ENCODE peak calls at places on chromosomes 11 and 22, in five cellular contexts. M, F, X, G and N are unnamed samples.

GRCh38 chr11:61645179-61645868 is 34.9 kb upstream of the DAGLA start:
- DNase-seq in M (no peak), X (no peak), F (no peak), G (no peak), N (no peak)

GRCh38 chr11:46200537-46201281 is 76.8 kb upstream of the CREB3L1 start:
- DNase-seq in X (no peak), F (no peak), G (no peak), M (no peak), N (no peak)

GRCh38 chr11:96001037-96001436 is 77.1 kb upstream of the MTMR2 start:
- DNase-seq in X (no peak), M (no peak), G (peak; percentile 22), F (no peak), N (no peak)

GRCh38 chr11:69750875-69751597 is 24.1 kb downstream of the FGF4 start:
- DNase-seq in F (no peak), M (no peak), G (no peak), X (no peak), N (no peak)

GRCh38 chr22:29300807-29301601 is 5.4 kb upstream of the GAS2L1 start:
- DNase-seq in X (no peak), F (no peak), G (peak; percentile 8), M (no peak), N (no peak)

GRCh38 chr11:117705866-117706265 is 91.2 kb downstream of the DSCAML1 start:
- DNase-seq in F (no peak), X (no peak), G (no peak), M (no peak), N (no peak)

GRCh38 chr11:23192256-23192655 is 332.0 kb upstream of the CCDC179 start:
- DNase-seq in G (no peak), X (no peak), F (no peak), M (no peak), N (no peak)

GRCh38 chr11:132402056-132402684 is 1031.8 kb downstream of the NTM start:
- DNase-seq in F (no peak), X (peak; percentile 64), G (no peak), M (peak; percentile 38), N (no peak)

GRCh38 chr11:7573558-7574296 is 59.9 kb downstream of the PPFIBP2 start:
- DNase-seq in M (peak; percentile 49), F (no peak), G (no peak), X (no peak), N (no peak)

GRCh38 chr11:104122008-104122635 is 41.8 kb downstream of the PDGFD start:
- DNase-seq in G (no peak), X (no peak), M (no peak), F (no peak), N (no peak)

GRCh38 chr22:23124611-23125511 is 16.9 kb downstream of the RSPH14 start:
- DNase-seq in G (no peak), M (no peak), F (no peak), X (no peak), N (no peak)

GRCh38 chr11:75779960-75780359 is 11.4 kb downstream of the DGAT2 start:
- DNase-seq in M (no peak), G (no peak), F (no peak), X (no peak), N (no peak)

GRCh38 chr22:28207281-28208030 is 288.4 kb upstream of the PITPNB start:
- DNase-seq in X (no peak), G (no peak), F (peak; percentile 45), M (no peak), N (no peak)

GRCh38 chr22:25403752-25404471 is 160.6 kb upstream of the GRK3 start:
- DNase-seq in G (no peak), F (peak; percentile 31), M (no peak), X (peak; percentile 59), N (no peak)

GRCh38 chr22:47570300-47570685 is 807.8 kb downstream of the TBC1D22A start:
- DNase-seq in G (no peak), X (no peak), F (no peak), M (no peak), N (no peak)

GRCh38 chr11:34570584-34570983 is 50.3 kb upstream of the EHF start:
- DNase-seq in X (no peak), F (no peak), G (no peak), M (no peak), N (no peak)

GRCh38 chr11:73760066-73760679 is 701 bp downstream of the RAB6A start:
- DNase-seq in X (peak; percentile 45), M (peak; percentile 57), G (peak; percentile 47), F (no peak), N (no peak)

GRCh38 chr22:31639640-31640039 is 22.4 kb downstream of the PISD start:
- DNase-seq in M (no peak), F (no peak), G (no peak), X (no peak), N (no peak)

GRCh38 chr11:5938603-5938965 is 3.5 kb upstream of the OR56A3 start:
- DNase-seq in X (no peak), F (no peak), G (no peak), M (no peak), N (no peak)

GRCh38 chr22:25066861-25067435 is 114.4 kb downstream of the KIAA1671 start:
- DNase-seq in F (no peak), X (no peak), M (no peak), G (no peak), N (no peak)

GRCh38 chr11:47716692-47717091 is 1.5 kb upstream of the AGBL2 start:
- DNase-seq in X (no peak), G (no peak), F (no peak), M (no peak), N (no peak)

GRCh38 chr11:115869780-115870431 is 365.7 kb upstream of the CADM1 start:
- DNase-seq in X (peak; percentile 58), G (no peak), M (peak; percentile 35), F (no peak), N (peak; percentile 59)

GRCh38 chr11:9516113-9516512 is 55.3 kb downstream of the ZNF143 start:
- DNase-seq in M (no peak), X (no peak), F (no peak), G (no peak), N (no peak)

GRCh38 chr11:2555376-2555775 is 110.6 kb downstream of the KCNQ1 start:
- DNase-seq in G (no peak), M (peak; percentile 2), X (no peak), F (no peak), N (peak; percentile 17)

GRCh38 chr22:27669798-27670599 is 131.6 kb downstream of the MN1 start:
- DNase-seq in X (no peak), G (no peak), M (no peak), F (no peak), N (peak; percentile 77)

GRCh38 chr11:92397356-92397755 is 172.7 kb downstream of the FAT3 start:
- DNase-seq in G (no peak), F (no peak), M (no peak), X (no peak), N (no peak)

GRCh38 chr11:92401507-92401906 is 176.9 kb downstream of the FAT3 start:
- DNase-seq in G (no peak), M (no peak), F (no peak), X (no peak), N (no peak)

GRCh38 chr11:92396133-92396532 is 171.5 kb downstream of the FAT3 start:
- DNase-seq in M (no peak), G (no peak), X (no peak), F (no peak), N (no peak)

GRCh38 chr11:92399702-92400101 is 175.1 kb downstream of the FAT3 start:
- DNase-seq in F (no peak), M (no peak), G (no peak), X (no peak), N (no peak)
- TF ChIP-seq CTCF in F (no peak), M (no peak), G (no peak), X (no peak), N (no peak)

GRCh38 chr22:38719196-38719595 is 13.5 kb downstream of the GTPBP1 start:
- DNase-seq in G (no peak), M (no peak), X (no peak), F (no peak), N (no peak)

GRCh38 chr22:38716827-38717226 is 11.1 kb downstream of the GTPBP1 start:
- DNase-seq in M (no peak), F (no peak), X (no peak), G (no peak), N (no peak)

GRCh38 chr22:38720350-38720749 is 14.6 kb downstream of the GTPBP1 start:
- DNase-seq in F (no peak), G (no peak), X (no peak), M (no peak), N (no peak)

GRCh38 chr22:38717244-38717643 is 11.5 kb downstream of the GTPBP1 start:
- DNase-seq in F (no peak), M (no peak), G (no peak), X (no peak), N (no peak)

DNA sequence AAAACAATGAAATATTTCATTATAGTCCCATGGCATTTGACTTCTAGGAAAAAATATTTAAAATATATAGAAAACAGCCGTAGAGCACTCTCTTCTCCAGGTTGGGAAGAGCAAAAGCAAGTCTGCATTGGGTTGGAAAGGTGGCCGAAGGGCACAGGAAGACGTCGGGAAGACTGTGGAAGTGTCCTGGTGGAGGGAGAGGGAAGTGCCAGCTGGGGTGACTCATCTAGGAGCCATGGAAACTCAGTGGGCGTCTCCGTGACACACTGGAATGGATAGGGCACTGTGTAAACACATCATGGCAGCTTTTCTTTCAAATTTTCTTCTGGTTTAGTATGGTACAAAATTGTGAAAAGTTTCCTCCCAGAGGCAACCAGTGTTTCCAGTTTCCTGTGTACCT is 12.7 kb downstream of the GTPBP1 start:
- DNase-seq in X (no peak), G (peak; percentile 77), F (no peak), M (no peak), N (no peak)
- TF ChIP-seq CTCF in X (no peak), G (peak; percentile 62), F (peak; percentile 76), M (peak; percentile 45), N (peak; percentile 16)

DNA sequence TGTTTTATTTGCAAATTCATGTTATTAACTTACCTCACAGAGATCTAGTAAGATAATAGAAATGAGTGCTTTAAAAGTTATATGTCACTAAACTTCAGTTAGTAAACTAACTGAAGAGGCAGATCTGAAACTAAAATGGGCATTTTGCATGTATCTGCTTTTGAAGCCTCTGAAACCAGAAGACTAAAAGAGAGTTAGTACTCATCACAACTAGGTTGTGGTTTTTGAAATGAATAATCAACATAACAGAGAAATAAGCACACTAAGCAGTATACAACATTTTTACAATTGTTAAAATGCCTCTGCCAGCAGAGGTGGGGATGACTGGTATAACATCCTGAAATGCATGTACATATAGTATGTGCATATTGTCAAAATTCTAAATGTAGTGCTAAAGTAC is 564.5 kb downstream of the DLG2 start:
- DNase-seq in M (no peak), F (no peak), G (no peak), X (peak; percentile 4), N (no peak)
- TF ChIP-seq CTCF in M (no peak), F (no peak), G (no peak), X (no peak), N (no peak)

DNA sequence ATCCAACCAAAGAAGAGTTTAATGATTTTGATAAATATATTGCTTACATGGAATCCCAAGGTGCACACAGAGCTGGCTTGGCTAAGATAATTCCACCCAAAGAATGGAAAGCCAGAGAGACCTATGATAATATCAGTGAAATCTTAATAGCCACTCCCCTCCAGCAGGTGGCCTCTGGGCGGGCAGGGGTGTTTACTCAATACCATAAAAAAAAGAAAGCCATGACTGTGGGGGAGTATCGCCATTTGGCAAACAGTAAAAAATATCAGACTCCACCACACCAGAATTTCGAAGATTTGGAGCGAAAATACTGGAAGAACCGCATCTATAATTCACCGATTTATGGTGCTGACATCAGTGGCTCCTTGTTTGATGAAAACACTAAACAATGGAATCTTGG is 23.9 kb downstream of the KDM4D start:
- DNase-seq in F (no peak), M (no peak), X (no peak), G (no peak), N (no peak)
- TF ChIP-seq CTCF in F (no peak), M (no peak), X (no peak), G (no peak), N (no peak)